ENCODE peak calls at places on chromosomes 16 and 17, in four cellular contexts. T is WTC11, M is K562, I is GM12878. Q is an unnamed sample.

GRCh38 chr17:55547027-55547670 is 35.9 kb upstream of the SMIM36 start:
- DNase-seq in I (no peak), T (no peak), M (no peak), Q (no peak)

GRCh38 chr16:64745275-64745674 is 376.6 kb downstream of the CDH11 start:
- DNase-seq in M (no peak), I (no peak), T (no peak), Q (no peak)

GRCh38 chr16:81624718-81625543 is 154.2 kb upstream of the PLCG2 start:
- DNase-seq in M (peak), I (no peak), T (no peak), Q (peak)

GRCh38 chr17:56594528-56595418 is 1.3 kb downstream of the NOG start:
- DNase-seq in M (no peak), I (no peak), T (peak), Q (no peak)

GRCh38 chr17:17479209-17479608 is 2.4 kb downstream of the MED9 start:
- DNase-seq in T (no peak), I (no peak), M (no peak), Q (peak)

GRCh38 chr17:6494239-6494941 is 50.1 kb downstream of the PIMREG start:
- DNase-seq in I (no peak), T (no peak), M (no peak), Q (no peak)

GRCh38 chr16:17457513-17457912 is 13.2 kb downstream of the XYLT1 start:
- DNase-seq in M (no peak), T (no peak), I (no peak), Q (no peak)

GRCh38 chr17:65324977-65325376 is 187.8 kb downstream of the RGS9 start:
- DNase-seq in M (no peak), I (no peak), T (no peak), Q (no peak)

GRCh38 chr16:14007460-14007859 is 63.7 kb upstream of the MRTFB start:
- DNase-seq in M (no peak), I (peak), T (no peak), Q (no peak)

GRCh38 chr17:68127914-68128313 is 92.4 kb downstream of the KPNA2 start:
- DNase-seq in I (no peak), T (no peak), M (no peak), Q (no peak)

GRCh38 chr17:44065668-44066203 is 735 bp downstream of the LSM12 start:
- DNase-seq in I (no peak), T (no peak), M (no peak), Q (no peak)

GRCh38 chr17:33124871-33125551 is 133.4 kb downstream of the SPACA3 start:
- DNase-seq in M (no peak), T (no peak), I (no peak), Q (no peak)

GRCh38 chr16:72508196-72508595 is 336.2 kb upstream of the PMFBP1 start:
- DNase-seq in I (no peak), T (no peak), M (no peak), Q (no peak)

GRCh38 chr16:1121601-1122000 is 25.6 kb upstream of the C1QTNF8 start:
- DNase-seq in I (no peak), M (peak), T (no peak), Q (no peak)

GRCh38 chr16:70476272-70477020 is 22.1 kb downstream of the FCSK start:
- DNase-seq in I (peak), T (no peak), M (no peak), Q (no peak)

GRCh38 chr16:8756755-8757154 is 40.7 kb downstream of the TMEM186 start:
- DNase-seq in I (no peak), T (no peak), M (no peak), Q (no peak)

GRCh38 chr16:46607529-46607928 is 13.7 kb downstream of the SHCBP1 start:
- DNase-seq in T (no peak), I (no peak), M (peak), Q (peak)

GRCh38 chr16:65547799-65548446 is 426.1 kb upstream of the CDH11 start:
- DNase-seq in T (no peak), M (no peak), I (no peak), Q (no peak)

GRCh38 chr16:47069291-47069690 is 74.5 kb downstream of the NETO2 start:
- DNase-seq in M (no peak), I (no peak), T (no peak), Q (no peak)

GRCh38 chr17:34386925-34387550 is 24.0 kb upstream of the CCL1 start:
- DNase-seq in I (no peak), M (no peak), T (no peak), Q (no peak)

GRCh38 chr17:16942141-16943031 is 29.5 kb downstream of the TNFRSF13B start:
- DNase-seq in M (no peak), T (no peak), I (no peak), Q (peak)

GRCh38 chr17:1177099-1177996 is 2.4 kb downstream of the ABR start:
- DNase-seq in I (no peak), M (no peak), T (no peak), Q (no peak)

GRCh38 chr17:57215317-57215716 is 41.0 kb upstream of the MSI2 start:
- DNase-seq in T (no peak), I (no peak), M (no peak), Q (no peak)

GRCh38 chr16:53756329-53756996 is 52.5 kb downstream of the FTO start:
- DNase-seq in M (no peak), I (no peak), T (no peak), Q (peak)

GRCh38 chr17:83056583-83057396 is 22.6 kb upstream of the METRNL start:
- DNase-seq in M (no peak), I (no peak), T (no peak), Q (no peak)

GRCh38 chr17:83057397-83057761 is 22.0 kb upstream of the METRNL start:
- DNase-seq in M (no peak), I (no peak), T (no peak), Q (no peak)

GRCh38 chr17:83057793-83058477 is 21.5 kb upstream of the METRNL start:
- DNase-seq in T (no peak), M (no peak), I (no peak), Q (no peak)

GRCh38 chr17:83055911-83056582 is 23.4 kb upstream of the METRNL start:
- DNase-seq in T (no peak), I (no peak), M (no peak), Q (peak)

GRCh38 chr17:83058478-83059167 is 20.8 kb upstream of the METRNL start:
- DNase-seq in T (no peak), I (no peak), M (no peak), Q (no peak)
- TF ChIP-seq CBFB in T (no peak), I (no peak), M (no peak), Q (no peak)

GRCh38 chr17:39727556-39727955 is 2.8 kb downstream of the MIEN1 start:
- DNase-seq in T (no peak), M (no peak), I (no peak), Q (no peak)

GRCh38 chr17:39730095-39730921 is at the start of gene MIEN1:
- DNase-seq in M (peak), T (peak), I (peak), Q (peak)

GRCh38 chr17:39732586-39732985 is 2.3 kb upstream of the MIEN1 start:
- DNase-seq in I (no peak), M (no peak), T (no peak), Q (no peak)

GRCh38 chr17:39726617-39727016 is 3.7 kb downstream of the MIEN1 start:
- DNase-seq in T (no peak), M (no peak), I (no peak), Q (no peak)

GRCh38 chr17:39729280-39729851 is 966 bp downstream of the MIEN1 start:
- DNase-seq in M (no peak), T (no peak), I (no peak), Q (no peak)
- TF ChIP-seq CBFB in M (no peak), T (no peak), I (no peak), Q (no peak)

DNA sequence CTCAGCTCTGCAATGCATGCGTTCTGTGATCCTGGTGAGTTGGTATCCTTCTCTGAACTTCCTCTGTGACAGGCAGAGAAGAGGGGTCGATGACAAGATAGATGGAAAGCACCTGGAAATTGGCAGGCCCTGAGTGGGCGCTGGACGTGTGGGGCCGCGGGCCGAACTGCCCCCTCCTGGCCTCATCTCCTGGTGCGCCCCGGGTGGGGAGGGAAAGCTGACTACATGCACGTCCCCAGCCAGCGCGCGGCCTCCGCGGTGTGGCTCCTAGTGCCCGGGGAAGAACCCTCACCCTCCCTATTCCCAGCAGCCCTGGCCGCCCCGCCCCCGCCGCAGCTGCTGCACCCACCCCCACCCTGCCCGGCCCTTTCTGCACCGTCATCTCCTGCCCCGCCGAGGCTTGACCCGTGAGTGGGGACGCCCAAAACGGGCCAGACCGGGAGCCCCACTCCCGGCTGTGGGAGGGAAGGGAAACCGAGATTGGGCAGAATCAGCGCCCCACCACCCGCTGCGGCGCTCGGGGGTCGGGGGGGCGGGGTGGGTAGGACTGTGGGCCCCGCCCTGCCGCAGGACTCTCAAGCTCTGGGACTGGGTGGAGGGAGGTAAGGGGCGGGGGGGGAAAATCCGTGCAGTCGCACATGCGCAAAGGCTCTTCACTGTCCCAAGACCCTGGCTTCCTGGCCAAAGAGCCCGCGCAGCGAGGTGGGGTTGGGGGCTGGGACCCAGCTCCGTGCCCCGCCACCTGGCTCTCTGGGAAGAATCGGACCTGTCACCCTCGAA is at the start of gene NOL3:
- DNase-seq in M (peak), T (peak), I (peak), Q (peak)
- TF ChIP-seq CBFB in M (no peak), T (no peak), I (no peak), Q (peak)

DNA sequence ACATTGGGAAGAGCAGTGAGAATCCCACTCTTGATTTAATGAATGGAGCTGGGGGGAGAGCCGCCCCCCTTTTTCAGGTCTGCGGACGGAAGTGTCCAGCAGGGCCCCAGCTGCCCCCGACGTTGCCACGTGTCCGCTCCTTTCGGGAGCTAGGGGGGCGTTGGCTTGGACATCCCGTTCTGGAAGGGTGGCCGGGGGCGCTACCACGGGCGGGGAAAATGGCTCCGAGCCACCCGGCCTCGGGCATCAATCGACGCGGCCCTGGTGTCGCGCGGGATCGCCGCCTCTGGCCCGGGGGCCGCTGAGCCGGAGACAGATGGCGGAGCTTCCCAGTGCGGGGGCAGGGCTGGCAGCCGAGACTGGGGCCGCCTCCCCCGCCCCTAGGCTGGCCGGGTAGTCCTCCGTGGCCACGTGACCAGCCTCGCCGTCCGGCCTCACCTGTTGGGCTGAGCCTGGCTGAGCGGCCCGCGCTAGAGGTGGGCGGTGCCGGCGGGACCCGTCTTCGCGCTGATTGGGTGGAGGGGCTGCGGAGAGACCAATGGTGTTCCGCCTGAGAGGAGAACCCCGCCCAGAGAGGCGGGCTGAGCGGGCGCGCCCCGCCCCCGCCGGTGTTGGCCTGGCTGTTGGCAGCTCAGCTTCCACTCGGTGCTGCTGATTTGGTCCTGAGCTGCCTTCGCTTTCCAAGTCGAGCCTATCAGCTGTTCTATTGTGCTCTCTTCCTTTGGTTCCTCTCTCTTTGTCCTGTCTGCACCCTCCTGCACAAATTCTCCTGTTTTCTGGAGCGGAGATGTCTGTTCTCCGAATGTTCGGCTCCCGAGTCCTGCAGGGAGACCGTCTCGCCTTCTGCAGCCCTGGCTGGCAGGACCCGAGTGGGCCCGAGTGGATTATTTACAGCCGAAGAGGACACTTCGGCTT is 8.3 kb downstream of the HS3ST3B1 start:
- DNase-seq in M (peak), T (peak), I (no peak), Q (peak)
- TF ChIP-seq CBFB in M (no peak), T (peak), I (no peak), Q (peak)

GRCh38 chr17:12958786-12959185 is 59.0 kb downstream of the ELAC2 start:
- DNase-seq in T (no peak), I (no peak), M (no peak), Q (no peak)

GRCh38 chr17:12961655-12962054 is 56.2 kb downstream of the ELAC2 start:
- DNase-seq in T (no peak), M (no peak), I (no peak), Q (no peak)

GRCh38 chr17:12963505-12963904 is 54.3 kb downstream of the ELAC2 start:
- DNase-seq in M (no peak), T (no peak), I (no peak), Q (no peak)

GRCh38 chr17:12955521-12955920 is 62.3 kb downstream of the ELAC2 start:
- DNase-seq in M (no peak), T (no peak), I (no peak), Q (no peak)

GRCh38 chr17:12959441-12959840 is 58.4 kb downstream of the ELAC2 start:
- DNase-seq in I (no peak), M (no peak), T (no peak), Q (no peak)
- TF ChIP-seq CBFB in I (no peak), M (no peak), T (no peak), Q (no peak)

GRCh38 chr16:27748868-27749546 is 199.1 kb downstream of the KATNIP start:
- DNase-seq in I (peak), T (peak), M (peak), Q (peak)
- TF ChIP-seq CBFB in I (no peak), T (no peak), M (no peak), Q (no peak)

GRCh38 chr17:45190503-45191282 is 29.0 kb downstream of the HEXIM2 start:
- DNase-seq in T (no peak), I (no peak), M (peak), Q (no peak)
- TF ChIP-seq CBFB in T (no peak), I (no peak), M (no peak), Q (no peak)

DNA sequence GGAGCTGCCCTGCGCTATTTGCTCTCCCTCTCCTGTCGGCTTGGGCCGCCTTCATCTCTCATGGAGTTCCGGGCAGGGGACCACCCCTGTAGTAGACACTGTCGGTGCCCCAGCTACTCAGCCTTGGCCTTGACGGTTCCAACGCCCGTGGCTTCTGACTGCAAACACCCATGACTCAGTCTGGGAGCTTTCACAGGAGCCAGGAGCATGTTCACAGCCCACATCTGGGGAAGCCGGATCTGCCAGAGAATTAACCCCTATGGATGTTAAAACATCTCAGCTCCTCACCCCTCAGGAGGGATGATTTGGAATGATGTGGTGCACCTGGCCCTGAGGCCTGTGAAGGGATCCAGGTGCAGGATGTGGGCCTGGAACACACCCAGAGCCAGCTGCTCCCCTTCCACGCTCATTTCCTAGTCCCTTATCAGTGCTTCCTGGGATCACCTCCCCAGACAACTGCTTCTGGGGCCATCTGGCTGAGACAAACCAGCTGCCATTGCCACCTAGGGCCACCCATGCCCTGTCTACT is 229.5 kb upstream of the RPL38 start:
- DNase-seq in I (no peak), M (no peak), T (no peak), Q (no peak)
- TF ChIP-seq CBFB in I (no peak), M (no peak), T (no peak), Q (no peak)

GRCh38 chr17:72297326-72298115 is 176.7 kb downstream of the SOX9 start:
- DNase-seq in I (no peak), T (no peak), M (no peak), Q (no peak)
- TF ChIP-seq CBFB in I (no peak), T (no peak), M (no peak), Q (no peak)